ENCODE peak calls at places on chromosome 16, in six cellular contexts. J, V, H, U, L and A are unnamed samples. For H3K4me1, the result is how much of the 10 kb centered on the place peaks cover.

GRCh38 chr16:27824786-27825185 is 238.7 kb downstream of the GSG1L start:
- DNase-seq in J (no peak), V (no peak), H (no peak), U (no peak), L (no peak), A (no peak)

GRCh38 chr16:35339337-35339736 is 1879.9 kb downstream of the TP53TG3F start:
- DNase-seq in J (no peak), V (no peak), H (no peak), U (no peak), L (no peak), A (no peak)

GRCh38 chr16:50449800-50450199 is 81.0 kb upstream of the BRD7 start:
- DNase-seq in J (no peak), V (no peak), H (no peak), U (no peak), L (no peak), A (no peak)

GRCh38 chr16:73171380-73171779 is 123.5 kb upstream of the ZFHX3 start:
- DNase-seq in J (no peak), V (no peak), H (no peak), U (no peak), L (no peak), A (no peak)

GRCh38 chr16:50585331-50585776 is 37.2 kb downstream of the NKD1 start:
- DNase-seq in J (peak), V (peak), H (peak), U (peak), L (no peak), A (peak)

GRCh38 chr16:19162085-19162484 is 6.0 kb upstream of the SYT17 start:
- DNase-seq in J (no peak), V (no peak), H (no peak), U (no peak), L (no peak), A (no peak)

GRCh38 chr16:67534420-67534819 is 5.8 kb downstream of the RIPOR1 start:
- DNase-seq in J (no peak), V (no peak), H (no peak), U (no peak), L (no peak), A (no peak)

GRCh38 chr16:67459066-67459857 is 21.7 kb downstream of the ATP6V0D1 start:
- DNase-seq in J (peak), V (peak), H (peak), U (no peak), L (no peak), A (peak)

GRCh38 chr16:55982597-55982996 is 107.4 kb upstream of the CES5A start:
- DNase-seq in J (no peak), V (no peak), H (no peak), U (no peak), L (no peak), A (no peak)

GRCh38 chr16:77335652-77336234 is 99.1 kb downstream of the ADAMTS18 start:
- DNase-seq in J (no peak), V (no peak), H (no peak), U (no peak), L (no peak), A (peak)

GRCh38 chr16:62256406-62256805 is 220.2 kb upstream of the CDH8 start:
- DNase-seq in J (no peak), V (no peak), H (no peak), U (no peak), L (no peak), A (no peak)

GRCh38 chr16:68644715-68645493 is at the start of gene CDH3:
- DNase-seq in J (peak), V (peak), H (peak), U (peak), L (no peak), A (peak)

GRCh38 chr16:30456302-30456701 is 10.6 kb upstream of the SEPHS2 start:
- DNase-seq in J (no peak), V (no peak), H (no peak), U (no peak), L (no peak), A (no peak)

GRCh38 chr16:78428193-78428592 is 328.7 kb downstream of the WWOX start:
- DNase-seq in J (no peak), V (no peak), H (no peak), U (no peak), L (no peak), A (no peak)

GRCh38 chr16:10039220-10040096 is 142.8 kb downstream of the GRIN2A start:
- DNase-seq in J (no peak), V (peak), H (no peak), U (peak), L (no peak), A (peak)

GRCh38 chr16:20611975-20612471 is 35.9 kb upstream of the ACSM2B start:
- DNase-seq in J (peak), V (peak), H (peak), U (peak), L (peak), A (peak)

GRCh38 chr16:66502020-66502913 is 47.7 kb downstream of the TK2 start:
- DNase-seq in J (peak), V (peak), H (peak), U (peak), L (peak), A (no peak)

GRCh38 chr16:66661210-66661560 is 35.4 kb downstream of the CMTM4 start:
- DNase-seq in J (no peak), V (no peak), H (no peak), U (no peak), L (no peak), A (no peak)

GRCh38 chr16:3026003-3026378 is 2.2 kb downstream of the THOC6 start:
- DNase-seq in J (no peak), V (no peak), H (no peak), U (no peak), L (no peak), A (no peak)

GRCh38 chr16:20074089-20074956 is 633 bp upstream of the GPR139 start:
- DNase-seq in J (no peak), V (no peak), H (no peak), U (no peak), L (no peak), A (no peak)

GRCh38 chr16:31250782-31251384 is 8.9 kb upstream of the ITGAM start:
- DNase-seq in J (no peak), V (no peak), H (no peak), U (no peak), L (no peak), A (no peak)

GRCh38 chr16:10625595-10626357 is 45.4 kb upstream of the EMP2 start:
- DNase-seq in J (no peak), V (no peak), H (no peak), U (no peak), L (no peak), A (no peak)

GRCh38 chr16:83675136-83675535 is 132.6 kb upstream of the HSBP1 start:
- DNase-seq in J (no peak), V (no peak), H (no peak), U (no peak), L (no peak), A (no peak)

GRCh38 chr16:1573301-1573700 is 38.6 kb downstream of the IFT140 start:
- DNase-seq in J (no peak), V (no peak), H (no peak), U (no peak), L (no peak), A (no peak)

GRCh38 chr16:12113581-12114375 is 137.2 kb downstream of the SNX29 start:
- DNase-seq in J (no peak), V (no peak), H (no peak), U (no peak), L (no peak), A (no peak)

GRCh38 chr16:49588729-49589384 is 215.3 kb downstream of the C16orf78 start:
- DNase-seq in J (no peak), V (no peak), H (peak), U (no peak), L (no peak), A (peak)

GRCh38 chr16:30660424-30661251 is 2.4 kb downstream of the FBRS start:
- DNase-seq in J (no peak), V (no peak), H (no peak), U (peak), L (no peak), A (no peak)

GRCh38 chr16:24848065-24848464 is 2.3 kb downstream of the SLC5A11 start:
- DNase-seq in J (no peak), V (no peak), H (no peak), U (no peak), L (no peak), A (no peak)

GRCh38 chr16:90054554-90054953 is 22.6 kb downstream of the PRDM7 start:
- DNase-seq in J (no peak), V (no peak), H (no peak), U (no peak), L (no peak), A (no peak)

GRCh38 chr16:2513405-2514332 is at the start of gene ATP6V0C:
- DNase-seq in J (peak), V (peak), H (peak), U (peak), L (peak), A (peak)

GRCh38 chr16:79217375-79218011 is 383.0 kb downstream of the MAF start:
- DNase-seq in J (no peak), V (no peak), H (no peak), U (no peak), L (no peak), A (no peak)

GRCh38 chr16:46768809-46769208 is 20.7 kb upstream of the MYLK3 start:
- DNase-seq in J (no peak), V (no peak), H (no peak), U (no peak), L (no peak), A (no peak)

GRCh38 chr16:9016824-9017223 is 53.1 kb upstream of the USP7 start:
- DNase-seq in J (no peak), V (no peak), H (no peak), U (no peak), L (no peak), A (no peak)

GRCh38 chr16:66044089-66044488 is 322.4 kb upstream of the CDH5 start:
- DNase-seq in J (no peak), V (no peak), H (no peak), U (no peak), L (no peak), A (no peak)

GRCh38 chr16:86245895-86246294 is 264.4 kb upstream of the FOXF1 start:
- DNase-seq in J (no peak), V (no peak), H (no peak), U (no peak), L (no peak), A (no peak)

GRCh38 chr16:56848955-56849689 is 15.9 kb upstream of the SLC12A3 start:
- DNase-seq in J (no peak), V (no peak), H (no peak), U (no peak), L (peak), A (peak)

GRCh38 chr16:68000450-68000849 is 1.2 kb upstream of the DPEP2 start:
- DNase-seq in J (no peak), V (no peak), H (no peak), U (no peak), L (no peak), A (no peak)

GRCh38 chr16:19520861-19521331 is 1.0 kb downstream of the GDE1 start:
- DNase-seq in J (no peak), V (peak), H (peak), U (no peak), L (no peak), A (peak)

DNA sequence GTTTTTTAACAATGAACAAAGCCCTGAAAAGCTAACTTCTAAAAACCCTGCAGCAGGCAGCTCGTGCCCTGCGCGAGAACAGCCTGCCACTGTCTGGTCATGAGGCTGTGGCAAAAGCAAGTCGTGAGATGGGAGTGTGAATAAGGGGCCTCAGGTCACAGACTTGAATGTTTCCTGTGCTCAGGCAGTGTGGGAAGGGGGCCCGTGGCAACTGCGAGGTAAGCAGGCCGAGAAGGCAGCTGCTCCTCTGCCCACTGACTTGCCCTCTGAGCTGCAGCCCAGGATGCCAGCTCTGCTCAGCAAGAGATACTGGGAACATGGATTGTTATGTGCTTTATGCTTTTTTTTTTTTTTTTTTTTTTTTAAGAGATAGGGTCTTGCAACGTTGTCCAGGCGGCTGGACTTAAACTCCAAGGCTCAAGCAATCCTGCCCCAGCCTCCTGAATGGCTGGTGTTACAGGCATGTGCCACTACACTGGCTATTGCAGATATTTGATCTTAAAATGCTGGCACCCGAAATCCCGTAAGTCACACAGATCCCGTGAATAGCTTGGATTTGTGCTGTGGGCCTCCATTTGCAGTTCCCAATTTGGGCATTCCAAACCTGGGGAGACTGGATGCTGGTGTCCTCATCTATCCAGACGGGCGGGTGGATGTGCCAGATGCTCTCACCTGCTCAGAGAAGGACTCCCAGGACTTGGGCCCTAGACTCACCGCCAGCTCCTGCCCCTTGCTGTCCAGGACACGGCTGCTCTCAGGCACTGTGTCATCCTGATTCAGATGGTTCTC is 44.0 kb downstream of the UBN1 start:
- DNase-seq in J (no peak), V (no peak), H (no peak), U (no peak), L (no peak), A (no peak)
- H3K27ac ChIP-seq in J (no peak), V (no peak), H (no peak), U (no peak), L (no peak), A (no peak)

GRCh38 chr16:84832488-84833141 is 12.8 kb downstream of the CRISPLD2 start:
- DNase-seq in J (peak), V (peak), H (peak), U (peak), L (peak), A (no peak)
- H3K4me1 ChIP-seq in J (under half), V (under half), H (under half), U (under half), L (under half), A (under half)

GRCh38 chr16:21645261-21645721 is 7.1 kb downstream of the IGSF6 start:
- DNase-seq in J (no peak), V (no peak), H (no peak), U (no peak), L (no peak), A (peak)
- H3K4me3 ChIP-seq in J (no peak), V (no peak), H (peak), U (peak), L (no peak), A (no peak)

DNA sequence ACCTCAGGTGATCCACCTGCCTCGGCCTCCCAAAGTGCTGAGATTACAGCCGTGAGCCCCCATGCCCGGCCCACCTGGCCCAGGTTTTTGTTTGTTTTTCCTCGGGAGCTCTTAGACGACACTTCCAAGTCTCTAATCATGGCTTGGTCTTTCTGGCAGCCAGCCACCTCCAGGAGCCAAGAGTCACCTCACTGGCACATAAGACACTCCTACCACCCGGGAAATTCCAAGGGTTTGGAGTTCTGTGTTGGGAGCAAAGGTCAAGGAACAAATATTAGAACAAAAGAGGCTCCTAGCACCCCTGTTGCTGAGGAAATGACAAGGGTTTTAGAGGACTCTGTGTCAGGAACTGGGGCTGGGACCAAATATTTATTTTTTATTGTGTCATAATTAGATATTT is 29.4 kb downstream of the MGRN1 start:
- DNase-seq in J (peak), V (peak), H (peak), U (no peak), L (no peak), A (no peak)
- H3K27ac ChIP-seq in J (no peak), V (peak), H (peak), U (no peak), L (peak), A (no peak)

GRCh38 chr16:14360326-14361037 is 269.6 kb downstream of the PARN start:
- DNase-seq in J (no peak), V (no peak), H (no peak), U (no peak), L (no peak), A (no peak)
- H3K4me1 ChIP-seq in J (under half), V (under half), H (under half), U (under half), L (under half), A (under half)

DNA sequence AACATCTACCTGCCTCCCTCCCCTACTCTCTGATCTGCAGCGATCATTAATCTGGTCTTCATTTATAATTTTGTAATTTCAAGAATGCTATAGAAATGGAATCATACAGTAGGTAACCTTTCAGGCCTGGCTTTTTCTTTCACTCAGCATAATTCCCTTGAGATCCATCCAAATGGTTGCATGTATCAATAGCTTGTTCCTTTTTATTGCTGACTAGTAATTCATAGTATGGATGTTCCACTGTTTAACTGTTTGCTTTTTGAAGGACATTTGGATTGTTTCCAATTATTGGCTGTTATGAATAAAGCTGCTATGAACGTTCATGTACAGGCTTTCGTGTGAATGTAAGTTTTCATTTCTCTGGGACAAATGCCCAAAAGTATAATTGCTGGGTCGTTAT is 125.2 kb downstream of the USP31 start:
- DNase-seq in J (no peak), V (no peak), H (no peak), U (no peak), L (no peak), A (no peak)
- H3K4me3 ChIP-seq in J (no peak), V (no peak), H (no peak), U (no peak), L (no peak), A (no peak)

GRCh38 chr16:81796585-81797346 is 17.7 kb downstream of the PLCG2 start:
- DNase-seq in J (no peak), V (no peak), H (no peak), U (no peak), L (no peak), A (no peak)
- H3K27ac ChIP-seq in J (no peak), V (no peak), H (no peak), U (no peak), L (no peak), A (no peak)

GRCh38 chr16:48556913-48557351 is 53.0 kb downstream of the N4BP1 start:
- DNase-seq in J (no peak), V (no peak), H (no peak), U (no peak), L (no peak), A (no peak)
- H3K4me1 ChIP-seq in J (under half), V (under half), H (under half), U (under half), L (half or more), A (under half)

GRCh38 chr16:74698220-74698619 is 2.4 kb downstream of the MLKL start:
- DNase-seq in J (no peak), V (no peak), H (no peak), U (no peak), L (no peak), A (no peak)
- H3K4me3 ChIP-seq in J (no peak), V (no peak), H (no peak), U (no peak), L (no peak), A (no peak)

DNA sequence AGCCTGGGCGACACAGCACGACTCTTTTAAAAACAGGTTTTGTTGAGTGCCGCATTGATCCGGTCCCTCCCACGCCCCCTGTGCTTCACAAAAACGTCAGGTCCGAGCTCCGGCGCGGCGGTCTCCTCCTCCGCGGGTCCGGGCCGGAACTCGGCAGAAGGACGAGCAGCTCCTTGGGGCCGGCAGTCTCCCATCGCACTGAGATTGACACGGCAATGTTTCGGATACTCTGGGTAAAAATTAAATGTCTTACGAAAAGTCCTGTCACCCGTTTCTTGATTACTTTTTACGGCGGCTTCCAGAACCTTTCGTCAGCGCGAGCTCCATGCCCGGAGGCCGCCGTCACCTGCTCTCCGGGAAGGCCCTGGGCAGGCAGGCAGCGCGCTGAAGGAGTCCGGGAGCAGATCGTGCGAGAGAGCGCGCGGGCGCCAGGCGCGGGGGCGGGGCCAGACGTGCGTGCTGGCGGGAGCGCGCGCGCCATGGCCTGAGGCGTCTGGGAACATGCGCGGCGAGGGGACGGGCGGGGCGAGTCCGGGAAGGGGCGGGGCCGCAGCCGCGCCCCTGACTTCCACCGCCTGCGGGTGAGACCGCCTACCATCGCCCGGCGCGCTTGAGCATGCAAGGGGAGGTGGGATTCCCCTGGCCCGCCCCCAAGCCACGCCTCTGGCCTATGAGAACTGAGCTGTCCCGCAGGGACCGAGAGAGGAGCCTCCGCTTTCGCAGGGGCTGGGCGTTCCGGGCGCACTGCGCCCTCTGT is 11.7 kb upstream of the SRL start:
- DNase-seq in J (peak), V (peak), H (peak), U (peak), L (peak), A (peak)
- H3K27ac ChIP-seq in J (peak), V (peak), H (peak), U (peak), L (peak), A (peak)